ENCODE peak calls at places on chromosomes 3 and 15, in four cellular contexts. B is adipocyte, U is iPS DF 6.9, T is HepG2. Y is an unnamed sample.

GRCh38 chr15:59362339-59362738 is 10.3 kb downstream of the MYO1E start:
- DNase-seq in B (no peak), U (no peak), T (no peak), Y (no peak)

GRCh38 chr3:170947018-170947769 is 38.8 kb upstream of the EIF5A2 start:
- DNase-seq in B (no peak), U (no peak), T (no peak), Y (no peak)

GRCh38 chr15:72365844-72366243 is 10.0 kb downstream of the HEXA start:
- DNase-seq in B (no peak), U (no peak), T (no peak), Y (no peak)

GRCh38 chr3:53236112-53236841 is 19.5 kb downstream of the TKT start:
- DNase-seq in B (peak; percentile 85), U (no peak), T (peak; percentile 52), Y (peak; percentile 92)

GRCh38 chr15:101246824-101247745 is 4.8 kb downstream of the CHSY1 start:
- DNase-seq in B (no peak), U (no peak), T (no peak), Y (no peak)

GRCh38 chr15:70319466-70319865 is 221.7 kb upstream of the TLE3 start:
- DNase-seq in B (no peak), U (no peak), T (no peak), Y (no peak)

GRCh38 chr15:44038801-44039200 is 156.3 kb downstream of the FRMD5 start:
- DNase-seq in B (peak; percentile 22), U (no peak), T (peak; percentile 11), Y (no peak)

GRCh38 chr3:51696954-51697353 is 9.9 kb upstream of the GRM2 start:
- DNase-seq in B (no peak), U (no peak), T (no peak), Y (no peak)

GRCh38 chr15:43106486-43106829 is 620 bp upstream of the UBR1 start:
- DNase-seq in B (no peak), U (no peak), T (no peak), Y (no peak)

GRCh38 chr3:170705136-170705535 is 119.3 kb upstream of the SLC7A14 start:
- DNase-seq in B (no peak), U (no peak), T (no peak), Y (no peak)

GRCh38 chr3:8875831-8876230 is 87.4 kb downstream of the RAD18 start:
- DNase-seq in B (no peak), U (no peak), T (no peak), Y (no peak)

GRCh38 chr15:65954289-65954741 is 85.0 kb downstream of the RAB11A start:
- DNase-seq in B (peak; percentile 10), U (peak; percentile 45), T (no peak), Y (no peak)

GRCh38 chr15:66647358-66647757 is 54.7 kb upstream of the SMAD6 start:
- DNase-seq in B (no peak), U (no peak), T (no peak), Y (no peak)

GRCh38 chr15:80761754-80762153 is 17.4 kb upstream of the CEMIP start:
- DNase-seq in B (no peak), U (no peak), T (no peak), Y (no peak)

GRCh38 chr3:65979731-65980130 is 59.0 kb downstream of the MAGI1 start:
- DNase-seq in B (no peak), U (no peak), T (no peak), Y (no peak)

GRCh38 chr3:101464235-101464634 is 48.8 kb downstream of the SENP7 start:
- DNase-seq in B (no peak), U (no peak), T (no peak), Y (no peak)

DNA sequence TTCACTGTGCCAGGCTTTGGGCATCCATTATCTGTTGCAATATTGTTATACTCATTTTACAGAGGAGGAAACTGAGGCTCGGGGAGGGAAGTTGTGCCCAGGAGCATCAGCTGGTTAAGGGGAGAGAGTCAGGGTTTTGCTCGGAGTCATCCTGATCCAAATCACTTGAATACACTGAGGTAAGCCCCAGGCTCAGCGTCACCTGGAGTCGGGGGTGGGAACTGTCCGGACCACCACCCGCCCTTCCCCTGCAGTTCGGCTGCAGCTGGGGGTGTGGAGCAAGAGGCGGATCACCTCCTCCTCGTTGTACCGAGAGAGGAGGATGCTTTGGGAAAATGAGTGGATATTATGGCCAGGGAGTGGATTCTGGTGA is 646 bp downstream of the HRH1 start:
- DNase-seq in B (peak; percentile 43), U (no peak), T (no peak), Y (no peak)
- H3K4me1 ChIP-seq in B (peaks cover 26% of the 10 kb centered on the region), U (peaks cover 2% of the 10 kb centered on the region), T (no peaks in the 10 kb centered on the region), Y (peaks cover 5% of the 10 kb centered on the region)

DNA sequence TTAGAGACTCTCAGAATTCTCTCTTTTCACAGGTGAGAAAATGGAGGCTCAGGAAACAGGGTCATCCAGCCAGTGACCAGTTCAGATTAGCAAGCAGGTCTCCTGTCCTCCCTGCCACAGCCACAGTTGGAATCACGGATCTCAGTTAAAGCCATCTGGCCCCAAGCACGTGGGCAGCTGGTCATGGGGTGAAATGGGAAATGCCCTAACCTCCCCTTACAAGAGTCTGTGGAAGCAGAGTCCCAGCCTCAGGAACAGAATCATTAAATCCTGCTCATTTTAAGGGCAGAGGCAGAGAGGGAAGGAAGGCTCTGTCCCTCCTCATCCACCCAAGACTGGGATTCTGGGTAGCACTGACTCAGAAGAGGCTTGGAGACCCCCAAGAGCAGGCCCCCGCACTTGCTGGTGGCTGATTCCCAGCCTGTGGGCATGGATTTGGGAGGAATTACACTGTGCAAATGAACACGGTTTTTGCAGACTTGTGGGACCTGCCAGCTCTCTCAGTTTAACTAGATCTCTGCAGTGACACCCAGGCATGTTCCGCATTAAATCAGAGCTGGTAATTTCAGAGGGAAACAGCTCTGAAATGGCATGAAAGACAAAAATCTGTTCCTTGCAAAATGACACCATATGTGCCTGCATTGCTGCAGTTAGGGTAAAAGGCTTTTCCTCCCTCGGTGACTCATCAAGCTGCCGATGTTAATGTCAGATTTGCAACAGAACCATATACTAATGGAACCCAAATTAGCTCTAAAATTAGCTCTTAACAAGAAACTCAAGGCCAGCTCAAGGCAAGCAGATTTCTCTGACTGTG is 89.0 kb downstream of the BDH1 start:
- DNase-seq in B (peak; percentile 85), U (no peak), T (no peak), Y (no peak)
- H3K4me3 ChIP-seq in B (peak overlapping the region; percentile 67), U (no peak overlapping the region), T (peak overlapping the region; percentile 56), Y (no peak overlapping the region)

GRCh38 chr15:45616901-45617323 is 17.9 kb upstream of the SQOR start:
- DNase-seq in B (no peak), U (no peak), T (no peak), Y (no peak)
- H3K4me1 ChIP-seq in B (peaks cover 3% of the 10 kb centered on the region), U (no peaks in the 10 kb centered on the region), T (no peaks in the 10 kb centered on the region), Y (no peaks in the 10 kb centered on the region)

DNA sequence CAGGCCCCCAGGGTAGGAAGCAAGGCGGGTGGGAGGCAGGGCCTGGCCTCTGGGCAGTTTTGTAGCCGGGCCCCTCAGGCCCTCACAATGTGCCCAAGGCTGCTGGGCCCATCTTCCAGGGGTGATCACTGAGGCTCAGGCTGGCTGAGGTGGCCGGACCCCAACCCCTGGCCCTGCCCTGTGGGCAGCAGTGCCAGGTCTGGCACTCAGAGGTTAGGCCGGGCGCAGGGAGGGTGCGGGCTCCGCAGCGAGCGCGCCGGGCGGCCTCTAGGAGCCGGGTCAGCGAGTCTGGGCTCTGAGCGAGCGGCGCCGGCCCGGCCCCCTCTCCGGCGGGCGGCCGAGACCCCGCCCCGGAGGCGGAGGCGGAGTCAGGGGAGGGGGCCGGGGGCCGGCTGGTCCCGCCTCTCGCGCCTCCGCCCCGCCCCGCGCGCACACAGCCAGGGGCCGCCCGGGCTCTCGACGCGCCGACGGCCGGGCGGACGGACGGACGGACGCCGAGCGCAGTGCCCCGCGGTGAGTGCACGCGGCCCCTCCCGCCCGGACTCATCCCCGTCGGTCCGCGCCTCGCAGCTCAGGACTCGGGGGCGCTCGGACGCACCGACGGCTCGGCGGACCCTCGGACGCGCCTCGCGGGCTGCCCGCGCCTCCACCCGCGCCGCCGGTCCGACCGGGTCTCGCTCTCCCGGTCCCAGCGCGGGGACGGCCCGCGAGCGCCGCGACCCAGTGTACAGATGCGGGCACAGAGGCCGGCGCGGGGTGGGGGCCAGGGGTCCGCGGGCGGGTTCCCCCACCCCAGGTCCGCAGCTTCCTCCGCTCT is at the start of gene FBLN2:
- DNase-seq in B (peak; percentile 92), U (no peak), T (no peak), Y (no peak)
- H3K4me3 ChIP-seq in B (peak within 1 kb of the TSS; percentile 84), U (peak within 1 kb of the TSS; percentile 79), T (peak within 1 kb of the TSS; percentile 43), Y (no peak within 1 kb of the TSS)

GRCh38 chr3:157112536-157112935 is 47.4 kb downstream of the CCNL1 start:
- DNase-seq in B (no peak), U (no peak), T (no peak), Y (no peak)

GRCh38 chr3:157107644-157108133 is 52.3 kb downstream of the CCNL1 start:
- DNase-seq in B (no peak), U (no peak), T (no peak), Y (no peak)

GRCh38 chr3:157111578-157111977 is 48.4 kb downstream of the CCNL1 start:
- DNase-seq in B (no peak), U (no peak), T (no peak), Y (no peak)

GRCh38 chr3:157109267-157110141 is 50.4 kb downstream of the CCNL1 start:
- DNase-seq in B (no peak), U (no peak), T (no peak), Y (no peak)

GRCh38 chr3:157110761-157111238 is 49.1 kb downstream of the CCNL1 start:
- DNase-seq in B (no peak), U (no peak), T (no peak), Y (no peak)
- H3K4me1 ChIP-seq in B (peaks cover 18% of the 10 kb centered on the region), U (no peaks in the 10 kb centered on the region), T (peaks cover 49% of the 10 kb centered on the region), Y (no peaks in the 10 kb centered on the region)

GRCh38 chr3:62149962-62150361 is 223.4 kb downstream of the FEZF2 start:
- DNase-seq in B (peak; percentile 41), U (no peak), T (no peak), Y (no peak)

GRCh38 chr3:62145086-62145757 is 228.1 kb downstream of the FEZF2 start:
- DNase-seq in B (no peak), U (no peak), T (no peak), Y (no peak)

GRCh38 chr3:62153231-62153630 is 220.1 kb downstream of the FEZF2 start:
- DNase-seq in B (no peak), U (no peak), T (no peak), Y (no peak)

GRCh38 chr3:62151591-62151990 is 221.8 kb downstream of the FEZF2 start:
- DNase-seq in B (no peak), U (no peak), T (no peak), Y (no peak)

GRCh38 chr3:62149539-62149938 is 223.8 kb downstream of the FEZF2 start:
- DNase-seq in B (no peak), U (no peak), T (no peak), Y (no peak)
- H3K4me3 ChIP-seq in B (peak overlapping the region; percentile 75), U (no peak overlapping the region), T (no peak overlapping the region), Y (no peak overlapping the region)

GRCh38 chr3:31701286-31701685 is 168.6 kb downstream of the STT3B start:
- DNase-seq in B (no peak), U (no peak), T (no peak), Y (no peak)
- H3K4me1 ChIP-seq in B (peaks cover 10% of the 10 kb centered on the region), U (peaks cover under 1% of the 10 kb centered on the region), T (no peaks in the 10 kb centered on the region), Y (no peaks in the 10 kb centered on the region)

GRCh38 chr3:159762238-159762637 is 226.4 kb upstream of the IL12A start:
- DNase-seq in B (peak; percentile 58), U (no peak), T (no peak), Y (no peak)

GRCh38 chr3:159761377-159761776 is 227.3 kb upstream of the IL12A start:
- DNase-seq in B (peak; percentile 55), U (no peak), T (no peak), Y (peak; percentile 85)

GRCh38 chr3:159762981-159763465 is 225.6 kb upstream of the IL12A start:
- DNase-seq in B (peak; percentile 85), U (no peak), T (no peak), Y (peak; percentile 71)

GRCh38 chr3:159760056-159760455 is 228.6 kb upstream of the IL12A start:
- DNase-seq in B (no peak), U (no peak), T (no peak), Y (no peak)

GRCh38 chr3:159761826-159762225 is 226.8 kb upstream of the IL12A start:
- DNase-seq in B (no peak), U (no peak), T (no peak), Y (no peak)
- H3K4me3 ChIP-seq in B (no peak overlapping the region), U (no peak overlapping the region), T (no peak overlapping the region), Y (no peak overlapping the region)

Y was measured in right lobe of liver.